ENCODE peak calls at places on chromosomes 5 and 9, in ten cellular contexts. D is Karpas-422; X is H4; C is CD4-positive, alpha-beta memory T cell; U is nucleus accumbens; Y is stimulated activated CD8-positive, alpha-beta memory T cell treated with anti-CD3 and anti-CD28 coated beads, Interleukin-2, amount 100 ng/mL, for 1 hour; M is retinal pigment epithelial cell; Q is NCI-H524 treated with DMSO at 0.1 percent for 48 hours; K is activated CD4-positive, alpha-beta T cell treated with anti-CD3 and anti-CD28 coated beads, Interleukin-2, amount 50 U/mL, for 48 hours; W is GM20000. T is an unnamed sample.
A peak's percentile ranks its signal among the peaks of the same experiment; 100 is the strongest.

GRCh38 chr9:70589571-70590263 is 175.3 kb upstream of the KLF9 start:
- DNase-seq in D (no peak), X (no peak), C (no peak), U (no peak), Y (no peak), M (peak; percentile 85), Q (no peak), K (no peak), W (no peak), T (no peak)

GRCh38 chr5:74556631-74557595 is 83.6 kb downstream of the ENC1 start:
- DNase-seq in D (no peak), X (no peak), C (no peak), U (no peak), Y (no peak), M (no peak), Q (peak; percentile 8), K (no peak), W (no peak), T (no peak)

GRCh38 chr5:5598547-5599113 is 176.2 kb downstream of the ICE1 start:
- DNase-seq in D (no peak), X (no peak), C (no peak), U (no peak), Y (no peak), M (no peak), Q (no peak), K (no peak), W (no peak), T (no peak)

GRCh38 chr5:102971693-102972293 is 148.1 kb downstream of the GIN1 start:
- DNase-seq in D (peak; percentile 53), X (peak; percentile 61), C (no peak), U (no peak), Y (no peak), M (peak; percentile 7), Q (no peak), K (no peak), W (peak; percentile 7), T (no peak)

GRCh38 chr5:142969186-142969585 is 199.0 kb downstream of the ARHGAP26 start:
- DNase-seq in D (no peak), X (no peak), C (no peak), U (no peak), Y (no peak), M (no peak), Q (no peak), K (no peak), W (no peak), T (no peak)

GRCh38 chr5:20276959-20277263 is 288.9 kb upstream of the CDH18 start:
- DNase-seq in D (no peak), X (no peak), C (no peak), U (no peak), Y (no peak), M (no peak), Q (no peak), K (no peak), W (no peak), T (no peak)

GRCh38 chr5:149656576-149657182 is 73.4 kb upstream of the PPARGC1B start:
- DNase-seq in D (peak; percentile 88), X (no peak), C (no peak), U (no peak), Y (no peak), M (no peak), Q (no peak), K (peak; percentile 47), W (peak; percentile 52), T (no peak)

GRCh38 chr9:129362287-129363098 is 184.4 kb upstream of the IER5L start:
- DNase-seq in D (no peak), X (no peak), C (no peak), U (no peak), Y (no peak), M (no peak), Q (no peak), K (no peak), W (no peak), T (no peak)

GRCh38 chr5:2739360-2740050 is 12.0 kb downstream of the IRX2 start:
- DNase-seq in D (no peak), X (no peak), C (no peak), U (no peak), Y (no peak), M (no peak), Q (no peak), K (no peak), W (no peak), T (no peak)

GRCh38 chr5:156835905-156836304 is 14.2 kb upstream of the PPP1R2B start:
- DNase-seq in D (peak; percentile 42), X (no peak), C (no peak), U (no peak), Y (no peak), M (no peak), Q (no peak), K (no peak), W (peak; percentile 31), T (no peak)

GRCh38 chr9:125233678-125234077 is 7.5 kb downstream of the HSPA5 start:
- DNase-seq in D (peak; percentile 53), X (peak; percentile 62), C (no peak), U (no peak), Y (no peak), M (peak; percentile 72), Q (no peak), K (no peak), W (no peak), T (no peak)

GRCh38 chr9:126157409-126157808 is 169.2 kb upstream of the MVB12B start:
- DNase-seq in D (no peak), X (no peak), C (no peak), U (no peak), Y (no peak), M (no peak), Q (no peak), K (no peak), W (no peak), T (no peak)

GRCh38 chr5:149404746-149405549 is 25.9 kb upstream of the IL17B start:
- DNase-seq in D (no peak), X (peak; percentile 83), C (no peak), U (no peak), Y (no peak), M (no peak), Q (no peak), K (no peak), W (no peak), T (no peak)

GRCh38 chr5:155069961-155070360 is 56.4 kb downstream of the KIF4B start:
- DNase-seq in D (no peak), X (no peak), C (no peak), U (no peak), Y (no peak), M (no peak), Q (no peak), K (no peak), W (no peak), T (no peak)

GRCh38 chr5:113059232-113059805 is 82.7 kb downstream of the DCP2 start:
- DNase-seq in D (no peak), X (no peak), C (no peak), U (no peak), Y (no peak), M (no peak), Q (no peak), K (no peak), W (no peak), T (no peak)

GRCh38 chr9:120424248-120424647 is 155.7 kb downstream of the CDK5RAP2 start:
- DNase-seq in D (no peak), X (no peak), C (no peak), U (no peak), Y (no peak), M (no peak), Q (no peak), K (no peak), W (no peak), T (no peak)

GRCh38 chr5:79229357-79230174 is 6.4 kb upstream of the JMY start:
- DNase-seq in D (no peak), X (no peak), C (peak; percentile 72), U (no peak), Y (no peak), M (no peak), Q (peak; percentile 92), K (peak; percentile 21), W (peak; percentile 48), T (no peak)

GRCh38 chr5:81626524-81626923 is 124.4 kb downstream of the SSBP2 start:
- DNase-seq in D (no peak), X (peak; percentile 27), C (no peak), U (no peak), Y (no peak), M (peak; percentile 61), Q (no peak), K (no peak), W (no peak), T (no peak)